ENCODE peak calls at places on chromosome 10, in six cellular contexts. One of them, this sample, is unnamed.

GRCh38 chr10:118983263-118983662 is 46.3 kb upstream of the NANOS1 start:
- DNase-seq in stomach: peak; percentile 51
- DNase-seq in tibial nerve: no peak
- DNase-seq in heart left ventricle: no peak
- DNase-seq in dorsolateral prefrontal cortex: no peak
- DNase-seq in endodermal cell: peak; percentile 26
- DNase-seq in this sample: no peak

GRCh38 chr10:32004161-32004591 is 52.0 kb downstream of the KIF5B start:
- DNase-seq in stomach: peak; percentile 35
- DNase-seq in tibial nerve: no peak
- DNase-seq in heart left ventricle: peak; percentile 40
- DNase-seq in dorsolateral prefrontal cortex: peak; percentile 47
- DNase-seq in endodermal cell: peak; percentile 78
- DNase-seq in this sample: peak; percentile 92

GRCh38 chr10:95133016-95133752 is 60.9 kb upstream of the ACSM6 start:
- DNase-seq in stomach: peak; percentile 90
- DNase-seq in tibial nerve: peak; percentile 35
- DNase-seq in heart left ventricle: peak; percentile 55
- DNase-seq in dorsolateral prefrontal cortex: peak; percentile 38
- DNase-seq in endodermal cell: peak; percentile 96
- DNase-seq in this sample: peak; percentile 89

GRCh38 chr10:80662429-80663211 is 124.9 kb downstream of the SH2D4B start:
- DNase-seq in stomach: peak; percentile 80
- DNase-seq in tibial nerve: peak; percentile 69
- DNase-seq in heart left ventricle: peak; percentile 82
- DNase-seq in dorsolateral prefrontal cortex: peak; percentile 85
- DNase-seq in endodermal cell: peak; percentile 97
- DNase-seq in this sample: peak; percentile 90

GRCh38 chr10:6218692-6219493 is 16.2 kb downstream of the PFKFB3 start:
- DNase-seq in stomach: no peak
- DNase-seq in tibial nerve: no peak
- DNase-seq in heart left ventricle: no peak
- DNase-seq in dorsolateral prefrontal cortex: no peak
- DNase-seq in endodermal cell: no peak
- DNase-seq in this sample: no peak

GRCh38 chr10:72367301-72367970 is 12.7 kb upstream of the DNAJB12 start:
- DNase-seq in stomach: no peak
- DNase-seq in tibial nerve: no peak
- DNase-seq in heart left ventricle: no peak
- DNase-seq in dorsolateral prefrontal cortex: no peak
- DNase-seq in endodermal cell: no peak
- DNase-seq in this sample: no peak

GRCh38 chr10:93921338-93921737 is 27.6 kb downstream of the SLC35G1 start:
- DNase-seq in stomach: no peak
- DNase-seq in tibial nerve: no peak
- DNase-seq in heart left ventricle: no peak
- DNase-seq in dorsolateral prefrontal cortex: no peak
- DNase-seq in endodermal cell: peak; percentile 69
- DNase-seq in this sample: no peak

GRCh38 chr10:119368581-119368980 is 161.2 kb downstream of the GRK5 start:
- DNase-seq in stomach: no peak
- DNase-seq in tibial nerve: no peak
- DNase-seq in heart left ventricle: peak; percentile 22
- DNase-seq in dorsolateral prefrontal cortex: no peak
- DNase-seq in endodermal cell: no peak
- DNase-seq in this sample: no peak

GRCh38 chr10:63707254-63707910 is 186.2 kb downstream of the REEP3 start:
- DNase-seq in stomach: no peak
- DNase-seq in tibial nerve: no peak
- DNase-seq in heart left ventricle: no peak
- DNase-seq in dorsolateral prefrontal cortex: no peak
- DNase-seq in endodermal cell: no peak
- DNase-seq in this sample: peak; percentile 39

GRCh38 chr10:4130685-4131084 is 345.7 kb upstream of the KLF6 start:
- DNase-seq in stomach: no peak
- DNase-seq in tibial nerve: no peak
- DNase-seq in heart left ventricle: no peak
- DNase-seq in dorsolateral prefrontal cortex: no peak
- DNase-seq in endodermal cell: no peak
- DNase-seq in this sample: no peak

GRCh38 chr10:72292223-72292691 is 18.5 kb downstream of the DDIT4 start:
- DNase-seq in stomach: peak; percentile 52
- DNase-seq in tibial nerve: no peak
- DNase-seq in heart left ventricle: no peak
- DNase-seq in dorsolateral prefrontal cortex: no peak
- DNase-seq in endodermal cell: no peak
- DNase-seq in this sample: no peak

GRCh38 chr10:42988517-42989395 is 88.1 kb upstream of the RET start:
- DNase-seq in stomach: no peak
- DNase-seq in tibial nerve: no peak
- DNase-seq in heart left ventricle: no peak
- DNase-seq in dorsolateral prefrontal cortex: peak; percentile 45
- DNase-seq in endodermal cell: no peak
- DNase-seq in this sample: peak; percentile 49

GRCh38 chr10:72490951-72491350 is 134.9 kb downstream of the MICU1 start:
- DNase-seq in stomach: no peak
- DNase-seq in tibial nerve: no peak
- DNase-seq in heart left ventricle: no peak
- DNase-seq in dorsolateral prefrontal cortex: no peak
- DNase-seq in endodermal cell: no peak
- DNase-seq in this sample: no peak

GRCh38 chr10:120941468-120941867 is 90.3 kb downstream of the WDR11 start:
- DNase-seq in stomach: no peak
- DNase-seq in tibial nerve: no peak
- DNase-seq in heart left ventricle: no peak
- DNase-seq in dorsolateral prefrontal cortex: no peak
- DNase-seq in endodermal cell: no peak
- DNase-seq in this sample: no peak

GRCh38 chr10:4532467-4532866 is 293.5 kb upstream of the AKR1E2 start:
- DNase-seq in stomach: no peak
- DNase-seq in tibial nerve: no peak
- DNase-seq in heart left ventricle: no peak
- DNase-seq in dorsolateral prefrontal cortex: no peak
- DNase-seq in endodermal cell: no peak
- DNase-seq in this sample: no peak

GRCh38 chr10:131891196-131891928 is 9.4 kb upstream of the PPP2R2D start:
- DNase-seq in stomach: no peak
- DNase-seq in tibial nerve: no peak
- DNase-seq in heart left ventricle: no peak
- DNase-seq in dorsolateral prefrontal cortex: no peak
- DNase-seq in endodermal cell: peak; percentile 92
- DNase-seq in this sample: peak; percentile 85

GRCh38 chr10:108545921-108546320 is 1377.4 kb downstream of the XPNPEP1 start:
- DNase-seq in stomach: no peak
- DNase-seq in tibial nerve: no peak
- DNase-seq in heart left ventricle: no peak
- DNase-seq in dorsolateral prefrontal cortex: no peak
- DNase-seq in endodermal cell: peak; percentile 55
- DNase-seq in this sample: no peak

GRCh38 chr10:66564341-66564740 is 361.5 kb upstream of the LRRTM3 start:
- DNase-seq in stomach: no peak
- DNase-seq in tibial nerve: no peak
- DNase-seq in heart left ventricle: no peak
- DNase-seq in dorsolateral prefrontal cortex: no peak
- DNase-seq in endodermal cell: no peak
- DNase-seq in this sample: no peak

GRCh38 chr10:31028076-31028475 is 3.6 kb downstream of the ZNF438 start:
- DNase-seq in stomach: no peak
- DNase-seq in tibial nerve: no peak
- DNase-seq in heart left ventricle: no peak
- DNase-seq in dorsolateral prefrontal cortex: no peak
- DNase-seq in endodermal cell: no peak
- DNase-seq in this sample: no peak

GRCh38 chr10:51341216-51341615 is 266.9 kb downstream of the PRKG1 start:
- DNase-seq in stomach: no peak
- DNase-seq in tibial nerve: no peak
- DNase-seq in heart left ventricle: no peak
- DNase-seq in dorsolateral prefrontal cortex: no peak
- DNase-seq in endodermal cell: no peak
- DNase-seq in this sample: no peak

GRCh38 chr10:27908231-27908630 is 90.6 kb downstream of the ODAD2 start:
- DNase-seq in stomach: no peak
- DNase-seq in tibial nerve: no peak
- DNase-seq in heart left ventricle: no peak
- DNase-seq in dorsolateral prefrontal cortex: no peak
- DNase-seq in endodermal cell: no peak
- DNase-seq in this sample: no peak

GRCh38 chr10:131638049-131638448 is 262.8 kb upstream of the PPP2R2D start:
- DNase-seq in stomach: no peak
- DNase-seq in tibial nerve: no peak
- DNase-seq in heart left ventricle: no peak
- DNase-seq in dorsolateral prefrontal cortex: no peak
- DNase-seq in endodermal cell: no peak
- DNase-seq in this sample: no peak

GRCh38 chr10:1406976-1407945 is 330.1 kb downstream of the ADARB2 start:
- DNase-seq in stomach: peak; percentile 16
- DNase-seq in tibial nerve: no peak
- DNase-seq in heart left ventricle: no peak
- DNase-seq in dorsolateral prefrontal cortex: no peak
- DNase-seq in endodermal cell: peak; percentile 53
- DNase-seq in this sample: no peak

GRCh38 chr10:122112021-122112616 is 123.2 kb downstream of the TACC2 start:
- DNase-seq in stomach: no peak
- DNase-seq in tibial nerve: no peak
- DNase-seq in heart left ventricle: no peak
- DNase-seq in dorsolateral prefrontal cortex: no peak
- DNase-seq in endodermal cell: no peak
- DNase-seq in this sample: peak; percentile 21

GRCh38 chr10:24254180-24254579 is 45.2 kb downstream of the KIAA1217 start:
- DNase-seq in stomach: no peak
- DNase-seq in tibial nerve: no peak
- DNase-seq in heart left ventricle: no peak
- DNase-seq in dorsolateral prefrontal cortex: no peak
- DNase-seq in endodermal cell: no peak
- DNase-seq in this sample: no peak

GRCh38 chr10:4201866-4202825 is 417.1 kb upstream of the KLF6 start:
- DNase-seq in stomach: no peak
- DNase-seq in tibial nerve: no peak
- DNase-seq in heart left ventricle: no peak
- DNase-seq in dorsolateral prefrontal cortex: no peak
- DNase-seq in endodermal cell: no peak
- DNase-seq in this sample: no peak

GRCh38 chr10:121337356-121337936 is 260.8 kb downstream of the FGFR2 start:
- DNase-seq in stomach: no peak
- DNase-seq in tibial nerve: no peak
- DNase-seq in heart left ventricle: no peak
- DNase-seq in dorsolateral prefrontal cortex: no peak
- DNase-seq in endodermal cell: no peak
- DNase-seq in this sample: no peak

GRCh38 chr10:48501806-48502771 is 102.8 kb downstream of the ARHGAP22 start:
- DNase-seq in stomach: peak; percentile 14
- DNase-seq in tibial nerve: no peak
- DNase-seq in heart left ventricle: no peak
- DNase-seq in dorsolateral prefrontal cortex: no peak
- DNase-seq in endodermal cell: no peak
- DNase-seq in this sample: no peak

GRCh38 chr10:75532253-75532924 is 101.0 kb downstream of the LRMDA start:
- DNase-seq in stomach: no peak
- DNase-seq in tibial nerve: no peak
- DNase-seq in heart left ventricle: no peak
- DNase-seq in dorsolateral prefrontal cortex: no peak
- DNase-seq in endodermal cell: no peak
- DNase-seq in this sample: no peak

DNA sequence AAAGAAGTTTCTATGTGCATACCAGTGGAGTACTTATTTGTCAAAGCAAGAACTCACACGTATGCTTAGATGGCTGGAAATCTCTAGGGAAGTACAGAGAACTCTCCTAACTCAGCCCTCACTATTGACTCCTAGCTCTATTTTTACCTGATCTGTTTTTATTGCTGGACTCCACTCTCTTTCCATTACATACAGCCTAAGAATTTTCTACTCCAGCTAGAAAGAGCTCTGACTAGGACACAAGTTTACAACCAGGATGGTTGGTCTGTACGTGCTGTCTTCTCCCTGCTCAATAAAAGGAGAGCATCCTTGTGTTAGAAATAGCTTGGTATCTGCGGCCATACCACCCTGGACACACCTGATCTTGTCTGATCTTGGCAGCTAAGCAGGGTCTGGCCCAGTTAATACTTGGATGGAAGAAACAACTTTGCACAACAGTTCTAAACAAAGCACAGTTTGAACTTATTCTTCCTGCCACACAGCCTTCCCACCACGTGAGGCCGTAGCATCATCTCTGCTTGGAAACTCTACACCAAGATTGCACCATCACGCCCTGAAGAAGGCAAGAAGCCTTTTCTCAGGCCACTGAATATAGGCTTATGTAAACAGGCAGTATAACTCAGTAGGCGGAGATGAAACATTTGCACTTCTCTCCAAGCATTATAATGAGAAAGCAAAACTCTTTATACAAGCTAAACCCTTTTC is 50.7 kb downstream of the KCNMA1 start:
- DNase-seq in stomach: no peak
- DNase-seq in tibial nerve: no peak
- DNase-seq in heart left ventricle: no peak
- DNase-seq in dorsolateral prefrontal cortex: no peak
- DNase-seq in endodermal cell: no peak
- DNase-seq in this sample: no peak
- TF ChIP-seq CTCF in stomach: no peak
- TF ChIP-seq CTCF in tibial nerve: no peak
- TF ChIP-seq CTCF in heart left ventricle: no peak
- TF ChIP-seq CTCF in dorsolateral prefrontal cortex: no peak
- TF ChIP-seq CTCF in endodermal cell: no peak
- TF ChIP-seq CTCF in this sample: no peak

GRCh38 chr10:97850446-97850845 is 803 bp downstream of the GOLGA7B start:
- DNase-seq in stomach: no peak
- DNase-seq in tibial nerve: no peak
- DNase-seq in heart left ventricle: no peak
- DNase-seq in dorsolateral prefrontal cortex: no peak
- DNase-seq in endodermal cell: no peak
- DNase-seq in this sample: no peak
- H3K27me3 ChIP-seq in stomach: no peaks in the 10 kb centered on the region
- H3K27me3 ChIP-seq in tibial nerve: no peaks in the 10 kb centered on the region
- H3K27me3 ChIP-seq in heart left ventricle: no peaks in the 10 kb centered on the region
- H3K27me3 ChIP-seq in dorsolateral prefrontal cortex: peaks cover 3% of the 10 kb centered on the region
- H3K27me3 ChIP-seq in endodermal cell: peaks cover 84% of the 10 kb centered on the region
- H3K27me3 ChIP-seq in this sample: peaks cover 3% of the 10 kb centered on the region

GRCh38 chr10:21627331-21627730 is 93.3 kb downstream of the MLLT10 start:
- DNase-seq in stomach: no peak
- DNase-seq in tibial nerve: no peak
- DNase-seq in heart left ventricle: no peak
- DNase-seq in dorsolateral prefrontal cortex: no peak
- DNase-seq in endodermal cell: no peak
- DNase-seq in this sample: no peak
- TF ChIP-seq CTCF in stomach: no peak
- TF ChIP-seq CTCF in tibial nerve: no peak
- TF ChIP-seq CTCF in heart left ventricle: no peak
- TF ChIP-seq CTCF in dorsolateral prefrontal cortex: no peak
- TF ChIP-seq CTCF in endodermal cell: no peak
- TF ChIP-seq CTCF in this sample: no peak

GRCh38 chr10:100835810-100836209 is 77.0 kb upstream of the SLF2 start:
- DNase-seq in stomach: no peak
- DNase-seq in tibial nerve: no peak
- DNase-seq in heart left ventricle: no peak
- DNase-seq in dorsolateral prefrontal cortex: no peak
- DNase-seq in endodermal cell: no peak
- DNase-seq in this sample: no peak
- H3K27me3 ChIP-seq in stomach: peaks cover 3% of the 10 kb centered on the region
- H3K27me3 ChIP-seq in tibial nerve: no peaks in the 10 kb centered on the region
- H3K27me3 ChIP-seq in heart left ventricle: peaks cover 29% of the 10 kb centered on the region
- H3K27me3 ChIP-seq in dorsolateral prefrontal cortex: peaks cover 33% of the 10 kb centered on the region
- H3K27me3 ChIP-seq in endodermal cell: peaks cover 97% of the 10 kb centered on the region
- H3K27me3 ChIP-seq in this sample: peaks cover 32% of the 10 kb centered on the region

GRCh38 chr10:79390551-79391229 is 43.4 kb downstream of the PPIF start:
- DNase-seq in stomach: peak; percentile 21
- DNase-seq in tibial nerve: no peak
- DNase-seq in heart left ventricle: peak; percentile 38
- DNase-seq in dorsolateral prefrontal cortex: peak; percentile 41
- DNase-seq in endodermal cell: peak; percentile 46
- DNase-seq in this sample: peak; percentile 22
- TF ChIP-seq CTCF in stomach: no peak
- TF ChIP-seq CTCF in tibial nerve: no peak
- TF ChIP-seq CTCF in heart left ventricle: no peak
- TF ChIP-seq CTCF in dorsolateral prefrontal cortex: peak; percentile 25
- TF ChIP-seq CTCF in endodermal cell: no peak
- TF ChIP-seq CTCF in this sample: no peak